ENCODE peak calls at places on chromosomes 5 and 9, in seven cellular contexts. B, Y, I, M, S, V and Q are unnamed samples.

GRCh38 chr9:136599811-136600660 is 54.2 kb upstream of the NOTCH1 start:
- DNase-seq in B (no peak), S (no peak), M (no peak), Y (no peak), V (no peak), I (no peak), Q (no peak)

GRCh38 chr5:101678494-101679193 is 617.4 kb downstream of the SLCO4C1 start:
- DNase-seq in B (peak), Y (peak), M (peak), S (peak), V (peak), I (peak), Q (peak)

GRCh38 chr5:132458651-132459030 is 31.9 kb downstream of the IRF1 start:
- DNase-seq in M (no peak), B (no peak), V (no peak), I (no peak), Y (no peak), S (no peak), Q (no peak)

GRCh38 chr9:110765926-110766325 is 97.3 kb downstream of the MUSK start:
- DNase-seq in S (no peak), I (no peak), Y (no peak), M (no peak), V (no peak), B (no peak), Q (no peak)

GRCh38 chr5:57804007-57804444 is 321.4 kb upstream of the ACTBL2 start:
- DNase-seq in I (no peak), M (no peak), B (no peak), Y (no peak), S (no peak), V (no peak), Q (no peak)

GRCh38 chr9:111483419-111483861 is 743 bp downstream of the ECPAS start:
- DNase-seq in S (no peak), V (no peak), I (no peak), M (peak), Y (no peak), B (no peak), Q (no peak)

GRCh38 chr5:1122511-1123284 is 10.8 kb upstream of the SLC12A7 start:
- DNase-seq in M (no peak), Y (no peak), V (peak), I (peak), S (no peak), B (no peak), Q (no peak)

GRCh38 chr5:169226904-169227303 is 74.0 kb downstream of the SLIT3 start:
- DNase-seq in S (no peak), Y (no peak), I (no peak), B (no peak), M (no peak), V (no peak), Q (no peak)

GRCh38 chr5:54743997-54744788 is 226.6 kb downstream of the SNX18 start:
- DNase-seq in I (peak), S (peak), Y (no peak), M (peak), B (no peak), V (no peak), Q (peak)

GRCh38 chr5:56974241-56974640 is 22.3 kb upstream of the MIER3 start:
- DNase-seq in V (no peak), I (no peak), M (no peak), S (no peak), Y (no peak), B (no peak), Q (no peak)

GRCh38 chr5:2751592-2752021 is at the start of gene IRX2:
- DNase-seq in Y (peak), I (peak), V (peak), S (peak), B (peak), M (no peak), Q (peak)

GRCh38 chr9:109012009-109012875 is 1.1 kb downstream of the CTNNAL1 start:
- DNase-seq in S (peak), I (peak), V (peak), M (peak), Y (peak), B (peak), Q (peak)

GRCh38 chr5:10354048-10354872 is 765 bp downstream of the MARCHF6 start:
- DNase-seq in S (no peak), Y (peak), V (peak), I (peak), M (peak), B (peak), Q (peak)

GRCh38 chr5:58961631-58962280 is 378.9 kb downstream of the RAB3C start:
- DNase-seq in I (no peak), B (no peak), V (no peak), M (no peak), S (no peak), Y (no peak), Q (no peak)

GRCh38 chr5:78644741-78645300 is 3.8 kb downstream of the LHFPL2 start:
- DNase-seq in S (no peak), V (no peak), I (no peak), Y (no peak), M (no peak), B (no peak), Q (no peak)

GRCh38 chr9:33473216-33473615 is 508 bp downstream of the NOL6 start:
- DNase-seq in Y (no peak), S (no peak), V (no peak), M (no peak), B (no peak), I (peak), Q (no peak)

GRCh38 chr9:115551396-115551795 is 433.4 kb upstream of the TNC start:
- DNase-seq in B (no peak), I (no peak), S (no peak), V (no peak), M (no peak), Y (no peak), Q (no peak)

GRCh38 chr5:67588389-67588788 is 391.8 kb upstream of the CD180 start:
- DNase-seq in I (no peak), Y (no peak), M (no peak), B (no peak), V (no peak), S (no peak), Q (no peak)

GRCh38 chr5:139403787-139404483 is at the start of gene SPATA24:
- DNase-seq in Y (peak), V (peak), M (peak), I (peak), B (peak), S (peak), Q (peak)
- TF ChIP-seq POLR2A in Y (peak), V (no peak), M (peak), I (no peak), B (peak), S (no peak), Q (peak)

GRCh38 chr9:126025973-126026372 is 278.8 kb downstream of the PBX3 start:
- DNase-seq in S (no peak), I (no peak), B (no peak), Y (no peak), M (no peak), V (no peak), Q (no peak)

GRCh38 chr9:126030716-126031115 is 283.5 kb downstream of the PBX3 start:
- DNase-seq in B (no peak), I (no peak), V (no peak), M (no peak), Y (no peak), S (no peak), Q (no peak)

GRCh38 chr9:126027566-126027965 is 280.4 kb downstream of the PBX3 start:
- DNase-seq in V (no peak), M (no peak), I (no peak), S (no peak), B (no peak), Y (no peak), Q (no peak)

GRCh38 chr9:126031116-126031515 is 283.9 kb downstream of the PBX3 start:
- DNase-seq in V (no peak), M (no peak), Y (no peak), S (no peak), B (no peak), I (no peak), Q (no peak)

GRCh38 chr9:126028746-126029145 is 281.6 kb downstream of the PBX3 start:
- DNase-seq in V (no peak), I (no peak), B (no peak), M (no peak), Y (no peak), S (no peak), Q (no peak)
- H3K4me3 ChIP-seq in V (no peak), I (no peak), B (no peak), M (no peak), Y (no peak), S (no peak), Q (no peak)

GRCh38 chr5:123035320-123035949 is 1.1 kb downstream of the PPIC start:
- DNase-seq in I (peak), V (peak), B (peak), M (no peak), Y (peak), S (peak), Q (peak)
- TF ChIP-seq POLR2A in I (no peak), V (no peak), B (no peak), M (no peak), Y (no peak), S (no peak), Q (no peak)

GRCh38 chr9:121735792-121736130 is 84.3 kb downstream of the DAB2IP start:
- DNase-seq in S (no peak), I (no peak), M (no peak), B (no peak), Y (peak), V (no peak), Q (no peak)

GRCh38 chr9:121738391-121738790 is 87.0 kb downstream of the DAB2IP start:
- DNase-seq in I (no peak), V (no peak), Y (no peak), S (no peak), M (no peak), B (no peak), Q (no peak)

GRCh38 chr9:121736147-121736721 is 84.8 kb downstream of the DAB2IP start:
- DNase-seq in I (peak), B (peak), V (peak), S (peak), Y (peak), M (peak), Q (peak)

GRCh38 chr9:121737481-121737931 is 86.1 kb downstream of the DAB2IP start:
- DNase-seq in Y (no peak), S (no peak), M (no peak), I (no peak), B (no peak), V (no peak), Q (no peak)

GRCh38 chr9:121736964-121737462 is 85.6 kb downstream of the DAB2IP start:
- DNase-seq in I (peak), B (no peak), S (no peak), V (peak), M (no peak), Y (peak), Q (peak)
- H3K4me3 ChIP-seq in I (peak), B (no peak), S (no peak), V (no peak), M (peak), Y (no peak), Q (peak)

DNA sequence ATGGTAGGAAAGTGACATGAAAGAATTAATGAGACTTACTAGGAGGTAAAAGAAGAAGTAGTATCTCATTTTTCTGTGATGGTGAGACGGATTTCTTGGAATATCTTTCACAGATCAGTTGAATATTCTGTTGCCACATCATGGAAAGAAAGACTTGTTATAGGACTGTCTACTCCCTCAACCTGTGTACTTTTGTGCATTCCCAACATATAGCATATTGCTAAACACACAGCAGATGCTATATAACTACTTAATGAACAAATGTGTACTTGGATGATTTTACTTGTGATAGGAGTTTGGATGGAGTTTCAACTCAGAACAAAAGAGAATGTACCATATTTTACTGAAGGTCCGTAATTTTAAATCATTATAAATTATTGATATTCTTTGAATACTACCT is 128.5 kb downstream of the LURAP1L start:
- DNase-seq in Y (no peak), M (no peak), B (no peak), I (no peak), S (no peak), V (no peak), Q (no peak)
- TF ChIP-seq POLR2A in Y (no peak), M (no peak), B (no peak), I (no peak), S (no peak), V (no peak), Q (no peak)

DNA sequence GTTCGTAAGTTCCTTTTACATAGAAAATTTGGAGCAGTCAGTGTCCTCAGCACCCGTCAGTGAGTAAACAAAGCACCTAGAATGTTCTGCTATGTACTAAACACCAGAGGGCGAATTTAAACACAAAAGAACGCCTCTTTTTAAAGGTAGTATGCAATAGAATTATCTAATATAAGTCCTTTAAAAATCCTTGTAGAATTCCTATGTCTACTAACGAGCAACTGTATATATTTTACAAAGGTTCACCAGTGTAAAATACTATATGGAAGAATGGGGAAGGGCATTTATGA is 499 bp upstream of the TMEM232 start:
- DNase-seq in B (no peak), S (no peak), I (no peak), V (no peak), M (no peak), Y (no peak), Q (no peak)
- H3K4me3 ChIP-seq in B (peak), S (no peak), I (peak), V (peak), M (peak), Y (peak), Q (no peak)

GRCh38 chr5:140135127-140135526 is 9.4 kb downstream of the IGIP start:
- DNase-seq in M (no peak), S (no peak), Y (no peak), V (no peak), I (no peak), B (no peak), Q (no peak)

GRCh38 chr5:140133514-140134167 is 7.9 kb downstream of the IGIP start:
- DNase-seq in I (no peak), S (no peak), M (no peak), Y (no peak), B (no peak), V (no peak), Q (no peak)

GRCh38 chr5:140140435-140140834 is 14.7 kb downstream of the IGIP start:
- DNase-seq in Y (no peak), B (no peak), V (no peak), M (no peak), S (no peak), I (no peak), Q (peak)

GRCh38 chr5:140134277-140134935 is 8.7 kb downstream of the IGIP start:
- DNase-seq in S (no peak), Y (no peak), B (no peak), V (no peak), M (no peak), I (no peak), Q (no peak)

GRCh38 chr5:140136624-140137023 is 10.9 kb downstream of the IGIP start:
- DNase-seq in S (no peak), M (no peak), I (no peak), B (no peak), V (no peak), Y (no peak), Q (no peak)
- TF ChIP-seq POLR2A in S (no peak), M (no peak), I (no peak), B (no peak), V (no peak), Y (no peak), Q (no peak)

GRCh38 chr5:53032188-53032587 is 43.0 kb downstream of the ITGA2 start:
- DNase-seq in V (no peak), I (no peak), Y (no peak), M (no peak), B (no peak), S (no peak), Q (no peak)

GRCh38 chr5:53030828-53031425 is 41.8 kb downstream of the ITGA2 start:
- DNase-seq in I (no peak), V (no peak), B (no peak), Y (no peak), S (no peak), M (no peak), Q (no peak)

GRCh38 chr5:53034832-53035231 is 45.7 kb downstream of the ITGA2 start:
- DNase-seq in M (no peak), V (no peak), Y (no peak), I (no peak), S (no peak), B (no peak), Q (no peak)

GRCh38 chr5:53029608-53030007 is 40.5 kb downstream of the ITGA2 start:
- DNase-seq in M (no peak), S (no peak), B (no peak), V (no peak), I (no peak), Y (no peak), Q (no peak)

GRCh38 chr5:53031695-53032096 is 42.5 kb downstream of the ITGA2 start:
- DNase-seq in M (no peak), Y (peak), I (no peak), B (peak), S (no peak), V (no peak), Q (peak)
- H3K4me3 ChIP-seq in M (no peak), Y (no peak), I (no peak), B (no peak), S (no peak), V (no peak), Q (no peak)

DNA sequence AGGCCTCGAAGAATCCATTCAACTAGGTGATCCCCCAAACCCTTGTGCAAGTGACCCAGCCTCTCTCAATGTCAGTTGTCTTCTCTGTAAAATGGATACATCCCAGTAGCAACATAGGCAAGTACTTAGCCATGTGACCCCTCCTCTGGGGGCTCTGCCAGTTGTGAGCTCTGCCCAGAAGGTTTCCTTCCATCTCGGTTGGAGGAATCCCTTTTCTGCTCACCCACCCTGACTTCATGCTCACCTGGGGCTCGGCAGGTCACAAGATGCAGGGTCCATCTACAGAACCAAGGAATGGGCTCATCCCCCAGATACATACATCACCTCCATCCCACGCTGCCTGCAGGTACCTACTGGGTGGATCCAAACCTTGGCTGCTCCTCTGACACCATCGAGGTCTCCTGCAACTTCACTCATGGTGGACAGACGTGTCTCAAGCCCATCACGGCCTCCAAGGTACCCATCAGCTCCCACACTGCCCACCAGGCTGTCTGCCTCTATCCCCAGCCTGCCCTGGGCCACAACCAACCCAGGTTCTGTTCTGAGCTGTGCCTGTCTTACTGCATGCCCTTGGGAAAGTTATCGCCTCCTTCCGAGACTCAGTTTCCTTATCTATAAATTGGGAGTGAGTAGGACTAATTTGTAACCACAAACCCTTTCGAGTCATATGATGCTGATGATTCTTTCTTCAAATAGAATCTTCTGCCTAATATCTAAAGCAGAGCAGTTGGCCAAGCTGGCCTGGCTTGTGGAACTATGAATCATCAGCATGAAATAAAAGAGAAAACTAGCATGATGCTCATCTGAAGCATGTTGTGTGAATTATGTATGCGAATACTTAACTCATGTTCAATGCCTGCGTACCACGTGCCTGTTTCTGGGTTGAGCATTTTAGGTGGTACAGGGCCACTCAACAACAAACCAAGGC is 15.3 kb upstream of the ORM1 start:
- DNase-seq in M (no peak), V (peak), Y (no peak), I (peak), B (no peak), S (no peak), Q (peak)
- TF ChIP-seq POLR2A in M (no peak), V (no peak), Y (no peak), I (no peak), B (no peak), S (no peak), Q (no peak)

GRCh38 chr5:103514381-103514780 is 48.2 kb downstream of the NUDT12 start:
- DNase-seq in S (no peak), I (no peak), Y (no peak), V (no peak), M (no peak), B (no peak), Q (no peak)
- H3K4me3 ChIP-seq in S (no peak), I (no peak), Y (no peak), V (no peak), M (no peak), B (no peak), Q (no peak)